ENCODE peak calls at places on chromosomes 3 and 15, in eight cellular contexts. One of them, this sample, is unnamed.

GRCh38 chr3:57464801-57465200 is 79.3 kb downstream of the DNAH12 start:
- DNase-seq in midbrain: no peak
- DNase-seq in stimulated activated CD8-positive, alpha-beta memory T cell treated with anti-CD3 and anti-CD28 coated beads, Interleukin-4, amount 100 ng/mL, for 4 hours: no peak
- DNase-seq in substantia nigra: no peak
- DNase-seq in endothelial cell: no peak
- DNase-seq in neural crest cell: no peak
- DNase-seq in RKO: peak; percentile 17
- DNase-seq in NCI-H446: no peak
- DNase-seq in this sample: no peak

GRCh38 chr15:100931143-100931890 is 12.2 kb downstream of the LRRK1 start:
- DNase-seq in midbrain: no peak
- DNase-seq in neural crest cell: no peak
- DNase-seq in NCI-H446: no peak
- DNase-seq in stimulated activated CD8-positive, alpha-beta memory T cell treated with anti-CD3 and anti-CD28 coated beads, Interleukin-4, amount 100 ng/mL, for 4 hours: no peak
- DNase-seq in endothelial cell: no peak
- DNase-seq in RKO: no peak
- DNase-seq in substantia nigra: no peak
- DNase-seq in this sample: no peak

GRCh38 chr3:114308830-114309229 is 15.0 kb downstream of the TIGIT start:
- DNase-seq in substantia nigra: no peak
- DNase-seq in endothelial cell: no peak
- DNase-seq in midbrain: no peak
- DNase-seq in stimulated activated CD8-positive, alpha-beta memory T cell treated with anti-CD3 and anti-CD28 coated beads, Interleukin-4, amount 100 ng/mL, for 4 hours: peak; percentile 35
- DNase-seq in NCI-H446: no peak
- DNase-seq in neural crest cell: no peak
- DNase-seq in RKO: no peak
- DNase-seq in this sample: no peak

GRCh38 chr15:101394654-101395053 is 94.9 kb downstream of the PCSK6 start:
- DNase-seq in midbrain: no peak
- DNase-seq in endothelial cell: no peak
- DNase-seq in NCI-H446: no peak
- DNase-seq in stimulated activated CD8-positive, alpha-beta memory T cell treated with anti-CD3 and anti-CD28 coated beads, Interleukin-4, amount 100 ng/mL, for 4 hours: no peak
- DNase-seq in neural crest cell: no peak
- DNase-seq in substantia nigra: no peak
- DNase-seq in RKO: no peak
- DNase-seq in this sample: peak; percentile 60

GRCh38 chr15:68022061-68022460 is 32.1 kb upstream of the PIAS1 start:
- DNase-seq in stimulated activated CD8-positive, alpha-beta memory T cell treated with anti-CD3 and anti-CD28 coated beads, Interleukin-4, amount 100 ng/mL, for 4 hours: no peak
- DNase-seq in RKO: no peak
- DNase-seq in substantia nigra: no peak
- DNase-seq in neural crest cell: no peak
- DNase-seq in NCI-H446: no peak
- DNase-seq in endothelial cell: no peak
- DNase-seq in midbrain: peak; percentile 7
- DNase-seq in this sample: no peak

GRCh38 chr3:135908225-135908624 is 57.3 kb upstream of the PPP2R3A start:
- DNase-seq in neural crest cell: no peak
- DNase-seq in NCI-H446: no peak
- DNase-seq in RKO: peak; percentile 71
- DNase-seq in stimulated activated CD8-positive, alpha-beta memory T cell treated with anti-CD3 and anti-CD28 coated beads, Interleukin-4, amount 100 ng/mL, for 4 hours: no peak
- DNase-seq in midbrain: no peak
- DNase-seq in substantia nigra: no peak
- DNase-seq in endothelial cell: no peak
- DNase-seq in this sample: no peak

GRCh38 chr3:139988472-139988871 is 53.5 kb downstream of the CLSTN2 start:
- DNase-seq in RKO: no peak
- DNase-seq in midbrain: no peak
- DNase-seq in NCI-H446: no peak
- DNase-seq in substantia nigra: no peak
- DNase-seq in stimulated activated CD8-positive, alpha-beta memory T cell treated with anti-CD3 and anti-CD28 coated beads, Interleukin-4, amount 100 ng/mL, for 4 hours: no peak
- DNase-seq in endothelial cell: no peak
- DNase-seq in neural crest cell: no peak
- DNase-seq in this sample: no peak

GRCh38 chr3:27127195-27127594 is 242.0 kb downstream of the NEK10 start:
- DNase-seq in substantia nigra: no peak
- DNase-seq in midbrain: no peak
- DNase-seq in endothelial cell: no peak
- DNase-seq in RKO: no peak
- DNase-seq in stimulated activated CD8-positive, alpha-beta memory T cell treated with anti-CD3 and anti-CD28 coated beads, Interleukin-4, amount 100 ng/mL, for 4 hours: no peak
- DNase-seq in NCI-H446: no peak
- DNase-seq in neural crest cell: no peak
- DNase-seq in this sample: no peak

GRCh38 chr15:40906947-40907802 is 12.9 kb downstream of the VPS18 start:
- DNase-seq in RKO: no peak
- DNase-seq in endothelial cell: peak; percentile 75
- DNase-seq in substantia nigra: peak; percentile 57
- DNase-seq in NCI-H446: peak; percentile 75
- DNase-seq in midbrain: peak; percentile 28
- DNase-seq in stimulated activated CD8-positive, alpha-beta memory T cell treated with anti-CD3 and anti-CD28 coated beads, Interleukin-4, amount 100 ng/mL, for 4 hours: no peak
- DNase-seq in neural crest cell: no peak
- DNase-seq in this sample: no peak

GRCh38 chr15:88036154-88036839 is 220.2 kb downstream of the NTRK3 start:
- DNase-seq in substantia nigra: no peak
- DNase-seq in endothelial cell: peak; percentile 47
- DNase-seq in stimulated activated CD8-positive, alpha-beta memory T cell treated with anti-CD3 and anti-CD28 coated beads, Interleukin-4, amount 100 ng/mL, for 4 hours: no peak
- DNase-seq in neural crest cell: no peak
- DNase-seq in NCI-H446: no peak
- DNase-seq in midbrain: no peak
- DNase-seq in RKO: no peak
- DNase-seq in this sample: no peak

This sample was measured in chondrocyte.